ENCODE peak calls at places on chromosomes 1 and 21, in six cellular contexts. J is stomach, C is HCT116, M is psoas muscle, N is pancreas, L is right cardiac atrium. P is an unnamed sample. For H3K4me1 and H3K27me3, the result is how much of the 10 kb centered on the place peaks cover.

GRCh38 chr1:42947965-42948732 is 10.5 kb downstream of the SLC2A1 start:
- DNase-seq in C (no peak), L (no peak), M (no peak), J (no peak), N (no peak), P (no peak)

GRCh38 chr1:87149166-87150065 is 179.3 kb upstream of the LMO4 start:
- DNase-seq in N (no peak), J (no peak), M (no peak), L (no peak), C (no peak), P (no peak)

GRCh38 chr1:44033756-44034155 is 2.5 kb upstream of the SLC6A9 start:
- DNase-seq in J (no peak), N (no peak), L (no peak), C (no peak), M (no peak), P (no peak)

GRCh38 chr1:225469051-225469450 is 41.2 kb upstream of the LBR start:
- DNase-seq in L (no peak), J (no peak), C (no peak), N (no peak), M (no peak), P (no peak)

GRCh38 chr1:234543442-234544093 is 64.6 kb upstream of the TARBP1 start:
- DNase-seq in L (no peak), N (no peak), C (no peak), J (no peak), M (no peak), P (no peak)

GRCh38 chr1:66924756-66925557 is at the start of the genes DNAI4 and MIER1:
- DNase-seq in M (peak), N (peak), C (peak), L (peak), J (peak), P (peak)

GRCh38 chr21:42538479-42539275 is 25.0 kb downstream of the SLC37A1 start:
- DNase-seq in M (no peak), L (no peak), J (no peak), N (no peak), C (no peak), P (no peak)

GRCh38 chr1:184888505-184888904 is 85.8 kb downstream of the NIBAN1 start:
- DNase-seq in N (no peak), M (no peak), C (peak), L (no peak), J (no peak), P (no peak)

GRCh38 chr1:203272633-203273205 is 32.6 kb upstream of the BTG2 start:
- DNase-seq in N (no peak), M (no peak), C (no peak), L (no peak), J (no peak), P (peak)

GRCh38 chr1:28114844-28115243 is 26.4 kb upstream of the EYA3 start:
- DNase-seq in M (no peak), J (no peak), L (no peak), N (no peak), C (no peak), P (no peak)

GRCh38 chr21:21788591-21788990 is 790.4 kb downstream of the NCAM2 start:
- DNase-seq in L (no peak), N (no peak), M (no peak), C (no peak), J (no peak), P (no peak)

GRCh38 chr21:34129039-34129891 is 55.9 kb downstream of the MRPS6 start:
- DNase-seq in J (peak), N (peak), M (peak), C (no peak), L (peak), P (peak)

GRCh38 chr1:212228076-212228475 is 57.1 kb upstream of the PPP2R5A start:
- DNase-seq in J (no peak), N (no peak), M (no peak), C (no peak), L (no peak), P (no peak)

GRCh38 chr1:30965914-30966313 is 57.4 kb upstream of the SDC3 start:
- DNase-seq in M (no peak), L (no peak), J (no peak), C (no peak), N (no peak), P (no peak)

GRCh38 chr1:159869173-159869572 is 6.7 kb upstream of the VSIG8 start:
- DNase-seq in L (no peak), M (no peak), J (no peak), N (no peak), C (peak), P (no peak)

GRCh38 chr1:223774133-223774811 is 61.9 kb downstream of the CAPN2 start:
- DNase-seq in J (no peak), C (no peak), N (no peak), L (no peak), M (no peak), P (no peak)

GRCh38 chr1:203278087-203278884 is 27.0 kb upstream of the BTG2 start:
- DNase-seq in L (peak), N (peak), M (peak), C (no peak), J (peak), P (peak)

GRCh38 chr1:28087614-28088167 is 719 bp downstream of the EYA3 start:
- DNase-seq in C (no peak), M (no peak), L (no peak), J (no peak), N (no peak), P (no peak)

GRCh38 chr1:150507912-150508864 is at the start of gene ECM1:
- DNase-seq in C (no peak), L (peak), M (peak), J (peak), N (no peak), P (peak)

GRCh38 chr21:44064852-44065403 is 42.3 kb upstream of the PWP2 start:
- DNase-seq in M (no peak), L (no peak), N (no peak), C (no peak), J (no peak), P (no peak)

GRCh38 chr1:77170687-77171086 is 48.5 kb downstream of the PIGK start:
- DNase-seq in J (no peak), N (no peak), M (no peak), C (no peak), L (no peak), P (no peak)

GRCh38 chr1:83970119-83970518 is 28.8 kb downstream of the TTLL7 start:
- DNase-seq in N (no peak), L (no peak), M (no peak), J (no peak), C (no peak), P (no peak)

GRCh38 chr1:232335261-232335660 is 294.7 kb downstream of the SIPA1L2 start:
- DNase-seq in J (no peak), M (no peak), L (no peak), C (no peak), N (no peak), P (no peak)

GRCh38 chr1:111449703-111450017 is 396 bp downstream of the ATP5PB start:
- DNase-seq in C (no peak), L (no peak), M (no peak), J (no peak), N (no peak), P (no peak)

GRCh38 chr1:111446967-111447892 is 1.8 kb downstream of the WDR77 start:
- DNase-seq in C (no peak), L (no peak), N (no peak), J (no peak), M (no peak), P (no peak)

GRCh38 chr1:111448918-111449702 is at the start of the genes ATP5PB and WDR77:
- DNase-seq in L (peak), N (peak), J (peak), M (peak), C (peak), P (peak)

GRCh38 chr1:111450185-111450584 is 921 bp downstream of the ATP5PB start:
- DNase-seq in N (no peak), J (no peak), M (no peak), C (no peak), L (no peak), P (no peak)

DNA sequence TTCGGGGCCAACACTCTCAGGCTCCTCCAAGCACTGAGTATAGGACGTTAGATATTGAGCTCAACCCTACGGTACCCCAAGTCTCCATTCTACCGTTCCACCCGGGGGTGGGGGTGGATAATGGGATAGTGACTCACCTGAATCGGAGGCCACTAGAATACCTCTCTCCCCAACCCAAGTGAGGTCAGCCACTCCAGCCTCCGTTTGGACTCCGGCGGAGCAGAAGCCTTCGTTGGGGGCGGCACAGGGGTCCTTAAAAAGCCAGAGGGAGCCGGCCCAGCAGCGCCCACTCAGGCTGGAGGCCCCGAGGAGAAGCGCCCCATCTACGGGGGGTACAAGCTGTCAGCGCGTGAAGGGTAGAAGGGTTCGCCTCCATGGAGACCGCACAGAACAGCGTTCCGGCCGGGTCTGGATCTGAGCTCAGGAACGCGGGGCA is 556 bp downstream of the WDR77 start:
- DNase-seq in N (no peak), M (no peak), L (no peak), C (no peak), J (no peak), P (no peak)
- H3K4me1 ChIP-seq in N (under half), M (under half), L (under half), C (under half), J (half or more), P (under half)

DNA sequence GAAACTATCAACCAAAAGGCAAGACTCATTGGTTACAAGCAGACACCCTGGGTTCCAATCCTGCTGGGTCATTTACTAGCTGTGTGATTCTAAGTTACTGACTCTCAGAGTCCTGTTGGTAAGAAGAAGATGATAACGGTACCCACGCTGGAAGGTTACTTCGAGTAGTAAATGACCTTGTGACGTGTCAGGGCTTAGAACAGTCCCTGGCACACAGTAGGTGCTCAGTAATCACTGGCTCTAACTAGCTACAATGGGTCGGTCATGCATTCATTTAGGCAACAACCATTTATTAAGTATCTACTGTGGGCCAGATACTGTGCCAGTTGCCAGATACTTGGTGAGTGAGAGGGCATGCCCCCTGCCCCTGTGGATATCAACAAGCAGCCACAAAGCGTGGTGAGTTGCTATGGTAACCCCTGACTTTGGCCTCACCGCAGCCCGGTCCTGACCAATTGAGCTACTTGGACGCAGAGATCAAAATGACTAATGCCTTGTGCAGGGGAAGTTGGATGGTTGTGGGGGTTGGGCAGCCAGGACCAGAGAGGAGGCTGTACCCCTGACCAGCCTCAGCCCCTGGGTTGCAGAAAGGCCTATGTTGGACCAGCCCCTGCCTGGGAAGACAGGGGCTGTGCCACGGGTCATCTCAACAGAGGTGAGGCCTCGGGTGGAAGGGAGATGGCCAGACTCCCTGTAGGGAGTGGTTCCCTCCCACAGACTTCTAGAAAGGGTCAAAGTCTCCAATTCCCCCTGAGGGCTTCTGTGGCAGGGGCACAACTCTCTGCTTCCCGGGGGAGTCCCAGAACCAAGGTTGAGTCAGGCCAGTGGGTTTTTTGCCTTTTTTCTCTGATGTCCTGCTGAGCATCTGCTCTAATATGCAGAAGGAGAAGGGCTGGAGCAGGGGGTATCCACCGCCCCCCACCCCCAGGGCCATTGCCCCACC is 16.0 kb downstream of the DHRS3 start:
- DNase-seq in M (no peak), J (no peak), C (peak), L (peak), N (no peak), P (no peak)
- H3K4me3 ChIP-seq in M (no peak), J (no peak), C (no peak), L (no peak), N (no peak), P (no peak)

GRCh38 chr1:22557341-22557950 is 5.8 kb upstream of the EPHA8 start:
- DNase-seq in J (no peak), N (no peak), C (no peak), L (no peak), M (no peak), P (no peak)
- H3K27me3 ChIP-seq in J (under half), N (under half), C (under half), L (under half), M (under half), P (under half)

DNA sequence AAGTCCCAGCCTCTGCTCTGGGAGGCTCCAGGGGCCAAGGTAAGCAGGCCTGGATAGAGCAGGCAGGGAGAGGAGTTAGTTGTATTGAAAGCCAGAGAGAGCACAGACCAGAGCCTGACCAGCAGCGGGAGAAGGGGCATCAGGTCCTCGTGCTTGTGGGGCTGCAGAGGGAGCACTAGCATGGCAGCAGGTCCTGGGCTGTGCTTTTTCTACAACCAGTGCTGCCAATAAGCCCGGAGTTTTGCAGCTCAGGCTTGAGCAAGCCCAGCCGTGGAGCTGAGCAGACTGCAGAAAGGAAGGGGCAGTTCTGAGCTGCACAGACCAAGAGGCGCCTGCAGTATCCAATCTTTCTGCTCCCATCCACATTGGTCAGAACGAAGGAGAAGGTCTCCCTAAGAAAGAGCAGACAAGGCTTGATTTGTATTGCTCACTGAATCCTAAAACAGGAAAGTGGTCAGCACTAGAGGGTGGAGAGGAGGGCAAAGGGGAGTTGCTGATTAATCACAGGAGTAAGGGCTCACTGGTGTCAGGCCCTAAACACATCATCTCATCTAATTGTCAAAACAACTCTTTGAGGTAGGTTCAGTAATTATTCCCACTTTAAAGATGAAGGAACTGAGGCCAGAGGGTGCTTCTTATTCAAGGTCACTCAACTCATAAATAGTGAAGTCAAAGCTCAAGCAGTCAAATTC is 2.7 kb downstream of the DENND2D start:
- DNase-seq in M (no peak), C (no peak), L (no peak), N (no peak), J (no peak), P (no peak)
- H3K4me1 ChIP-seq in M (under half), C (under half), L (under half), N (under half), J (half or more), P (under half)

GRCh38 chr1:9129391-9130041 is 614 bp upstream of the GPR157 start:
- DNase-seq in M (peak), N (peak), L (peak), C (peak), J (peak), P (peak)

GRCh38 chr1:9128520-9129371 is at the start of gene GPR157:
- DNase-seq in J (peak), M (peak), N (peak), C (peak), L (peak), P (peak)

GRCh38 chr1:9136925-9137324 is 8.0 kb upstream of the GPR157 start:
- DNase-seq in C (no peak), L (no peak), N (peak), J (no peak), M (no peak), P (no peak)

GRCh38 chr1:9135145-9135836 is 6.4 kb upstream of the GPR157 start:
- DNase-seq in J (no peak), N (peak), C (no peak), M (no peak), L (no peak), P (no peak)

DNA sequence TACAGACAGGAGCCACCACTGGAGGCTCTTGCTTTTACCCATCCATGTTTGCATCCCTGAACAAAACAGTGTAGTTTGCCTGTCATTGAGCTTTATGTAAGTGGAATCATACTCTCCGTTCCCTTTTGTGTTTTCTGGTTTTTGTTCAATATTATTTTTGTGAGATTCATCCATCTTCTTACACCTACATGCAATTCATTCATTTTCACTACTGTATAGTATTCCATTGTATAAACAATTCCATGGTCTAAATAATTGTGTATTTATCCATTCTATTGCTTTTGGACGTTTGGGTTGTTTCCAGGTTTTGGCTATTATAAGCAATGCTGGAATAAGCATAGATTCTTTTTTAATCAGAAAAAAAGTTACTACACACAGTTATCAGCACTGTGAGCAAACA is 5.0 kb upstream of the GPR157 start:
- DNase-seq in J (no peak), N (no peak), M (no peak), C (no peak), L (no peak), P (no peak)
- H3K4me3 ChIP-seq in J (no peak), N (no peak), M (no peak), C (no peak), L (no peak), P (no peak)

DNA sequence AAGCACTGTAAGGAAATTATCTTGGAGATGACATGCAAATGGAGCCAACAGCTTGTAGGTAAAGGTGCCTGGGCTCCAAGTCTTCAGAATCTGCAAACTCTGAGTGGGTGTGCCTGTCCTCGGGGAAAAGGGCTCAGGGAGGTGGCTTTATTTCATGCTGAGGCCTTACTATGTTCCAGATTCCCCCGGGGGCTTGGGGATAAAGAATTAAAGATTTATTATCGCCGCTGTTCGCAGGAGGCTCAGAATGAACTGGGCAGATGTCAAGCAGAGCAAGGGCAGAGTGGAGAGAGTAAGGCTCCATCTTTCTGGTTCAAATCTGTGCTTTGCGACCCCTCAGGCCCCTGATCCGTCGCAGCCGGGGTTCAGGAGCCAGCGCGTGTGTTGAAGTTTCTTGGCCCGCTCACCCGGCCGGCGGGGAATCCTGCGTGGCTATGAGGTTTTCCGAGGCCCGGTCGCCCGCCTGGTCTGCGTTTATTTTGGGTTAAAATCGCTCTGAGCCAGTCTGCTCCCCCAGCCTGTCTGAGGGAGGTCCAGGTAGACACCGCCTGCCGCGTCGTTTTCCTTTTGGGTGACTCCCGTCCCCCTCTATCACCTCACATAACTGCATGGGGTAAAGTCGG is 19.5 kb downstream of the RHOU start:
- DNase-seq in C (no peak), N (no peak), L (no peak), J (no peak), M (no peak), P (no peak)
- H3K27me3 ChIP-seq in C (under half), N (under half), L (under half), J (under half), M (under half), P (under half)

GRCh38 chr1:183589384-183589783 is 875 bp downstream of the NCF2 start:
- DNase-seq in C (no peak), L (no peak), J (no peak), M (no peak), N (no peak), P (no peak)

GRCh38 chr1:183588827-183589226 is 1.4 kb downstream of the NCF2 start:
- DNase-seq in C (no peak), J (no peak), M (no peak), N (no peak), L (no peak), P (no peak)

GRCh38 chr1:183592733-183593132 is 2.5 kb upstream of the NCF2 start:
- DNase-seq in M (no peak), C (no peak), L (no peak), N (no peak), J (no peak), P (no peak)

GRCh38 chr1:183590225-183591191 is at the start of gene NCF2:
- DNase-seq in J (peak), L (no peak), N (no peak), M (no peak), C (no peak), P (no peak)

DNA sequence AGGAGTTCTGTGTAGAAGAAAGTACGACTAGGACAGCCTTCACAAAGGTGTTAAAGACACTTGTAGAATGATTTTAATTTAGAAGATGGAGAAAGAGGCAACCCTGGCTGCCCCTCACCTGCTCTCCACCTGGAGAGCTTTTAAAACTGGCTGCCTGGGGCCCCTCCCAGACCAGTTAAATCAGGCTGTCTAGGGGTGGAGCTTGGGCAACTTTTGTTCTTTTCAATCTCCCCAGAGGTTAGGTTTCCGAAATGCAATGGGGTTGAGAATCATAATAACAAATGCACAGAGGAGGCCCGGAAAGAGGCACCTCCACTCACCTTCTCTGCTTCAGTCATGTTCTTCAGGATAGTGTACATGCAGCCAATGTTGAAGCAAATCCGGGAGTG is 429 bp downstream of the NCF2 start:
- DNase-seq in C (no peak), L (no peak), N (no peak), J (no peak), M (no peak), P (no peak)
- H3K4me1 ChIP-seq in C (under half), L (under half), N (under half), J (under half), M (under half), P (under half)

GRCh38 chr1:220748091-220748934 is at the start of gene MTARC2:
- DNase-seq in C (peak), L (peak), N (peak), M (peak), J (peak), P (peak)
- H3K4me3 ChIP-seq in C (peak), L (peak), N (peak), M (peak), J (peak), P (peak)

P was measured in tibial artery.